ENCODE peak calls at places on chromosomes 16 and 17, in nine cellular contexts. A, X, F, D, E, W, I, U and P are unnamed samples.

GRCh38 chr17:45908460-45908859 is 14.1 kb downstream of the MAPT start:
- DNase-seq in F (no peak), A (no peak), D (no peak), X (no peak), W (no peak), I (no peak), U (no peak), E (no peak), P (no peak)

GRCh38 chr17:76678330-76678729 is 32.4 kb downstream of the MXRA7 start:
- DNase-seq in U (no peak), A (no peak), E (no peak), D (no peak), F (no peak), X (no peak), I (no peak), W (no peak), P (no peak)

GRCh38 chr17:66713533-66714042 is 121.3 kb upstream of the CACNG5 start:
- DNase-seq in I (no peak), F (no peak), X (no peak), D (no peak), U (no peak), W (no peak), A (no peak), E (no peak), P (no peak)

GRCh38 chr17:5422505-5422904 is 2.5 kb downstream of the RPAIN start:
- DNase-seq in U (no peak), E (peak; percentile 28), I (no peak), X (no peak), A (no peak), F (peak; percentile 50), D (no peak), W (peak; percentile 45), P (peak; percentile 49)

GRCh38 chr17:46190763-46191162 is 2.5 kb downstream of the KANSL1 start:
- DNase-seq in I (no peak), D (no peak), X (no peak), A (no peak), F (no peak), E (no peak), U (no peak), W (no peak), P (peak; percentile 52)

GRCh38 chr16:88938933-88939813 is 37.8 kb downstream of the CBFA2T3 start:
- DNase-seq in U (peak; percentile 26), I (no peak), W (no peak), F (no peak), A (no peak), D (no peak), X (no peak), E (no peak), P (no peak)

GRCh38 chr17:81741049-81741593 is 29.0 kb downstream of the SLC25A10 start:
- DNase-seq in I (no peak), U (no peak), E (no peak), D (no peak), F (no peak), W (no peak), A (no peak), X (no peak), P (no peak)

GRCh38 chr16:10579965-10580918 is at the start of gene EMP2:
- DNase-seq in E (peak; percentile 63), U (peak; percentile 82), D (peak; percentile 60), X (peak; percentile 81), W (no peak), I (peak; percentile 81), A (peak; percentile 93), F (peak; percentile 90), P (peak; percentile 60)

GRCh38 chr16:50789757-50790156 is 47.9 kb downstream of the CYLD start:
- DNase-seq in W (no peak), E (no peak), X (no peak), U (no peak), D (no peak), F (no peak), A (no peak), I (no peak), P (no peak)

GRCh38 chr16:59543641-59544040 is 809.5 kb upstream of the GOT2 start:
- DNase-seq in U (no peak), D (no peak), E (no peak), A (no peak), X (no peak), F (no peak), W (peak; percentile 21), I (no peak), P (no peak)

GRCh38 chr17:28763137-28763799 is 19.5 kb downstream of the TRAF4 start:
- DNase-seq in U (no peak), W (no peak), F (no peak), A (no peak), E (no peak), X (no peak), D (no peak), I (no peak), P (no peak)

DNA sequence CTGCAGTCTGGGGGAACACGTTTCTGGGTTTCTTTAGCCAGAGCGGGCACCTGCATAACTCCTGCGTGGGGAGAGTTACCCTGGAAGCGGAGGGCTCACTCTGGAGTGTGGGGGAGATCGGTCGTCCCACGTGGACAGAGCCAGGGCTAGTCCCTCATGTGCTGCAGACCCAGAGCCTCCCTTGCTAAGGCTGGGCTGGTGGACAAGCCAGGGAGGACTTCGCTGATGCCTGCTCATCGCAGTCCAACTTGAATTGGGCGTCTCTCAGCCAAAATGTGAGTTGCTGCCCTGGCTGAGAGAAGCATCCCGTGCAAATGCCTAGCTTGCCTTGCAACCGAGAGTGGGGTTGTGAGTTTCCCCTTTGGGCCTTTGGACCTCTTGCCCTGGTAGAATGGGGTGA is 986 bp downstream of the CRISPLD2 start:
- DNase-seq in X (no peak), E (peak; percentile 27), W (no peak), I (no peak), D (no peak), A (no peak), F (no peak), U (no peak), P (no peak)
- H3K4me3 ChIP-seq in X (no peak overlapping the region), E (peak overlapping the region; percentile 96), W (no peak overlapping the region), I (peak overlapping the region; percentile 51), D (peak overlapping the region; percentile 57), A (no peak overlapping the region), F (no peak overlapping the region), U (peak overlapping the region; percentile 65), P (peak overlapping the region; percentile 72)

GRCh38 chr17:38752930-38753506 is 477 bp downstream of the PSMB3 start:
- DNase-seq in A (no peak), D (no peak), F (no peak), U (no peak), E (peak; percentile 13), I (no peak), W (no peak), X (no peak), P (no peak)
- TF ChIP-seq CTCF in A (no peak), D (no peak), F (no peak), U (no peak), E (no peak), I (no peak), W (no peak), X (no peak), P (no peak)

GRCh38 chr17:41530062-41531048 is 2.2 kb upstream of the KRT19 start:
- DNase-seq in I (no peak), U (no peak), F (peak; percentile 89), W (peak; percentile 77), D (no peak), E (peak; percentile 96), A (no peak), X (no peak), P (peak; percentile 97)

GRCh38 chr17:41529491-41529915 is 1.4 kb upstream of the KRT19 start:
- DNase-seq in A (no peak), D (no peak), I (no peak), X (no peak), U (no peak), F (no peak), E (no peak), W (no peak), P (no peak)

GRCh38 chr17:41531993-41532392 is 3.9 kb upstream of the KRT19 start:
- DNase-seq in E (no peak), I (no peak), W (no peak), U (no peak), D (no peak), F (no peak), A (no peak), X (no peak), P (no peak)

GRCh38 chr17:41527076-41528023 is 758 bp downstream of the KRT19 start:
- DNase-seq in W (no peak), I (peak; percentile 70), D (no peak), A (peak; percentile 64), F (no peak), E (peak; percentile 56), X (peak; percentile 44), U (no peak), P (no peak)

GRCh38 chr17:41528959-41529353 is 848 bp upstream of the KRT19 start:
- DNase-seq in U (no peak), W (no peak), F (no peak), A (peak; percentile 68), D (no peak), I (no peak), E (no peak), X (no peak), P (no peak)
- H3K4me3 ChIP-seq in U (no peak overlapping the region), W (no peak overlapping the region), F (no peak overlapping the region), A (no peak overlapping the region), D (peak overlapping the region; percentile 57), I (no peak overlapping the region), E (no peak overlapping the region), X (no peak overlapping the region), P (no peak overlapping the region)

GRCh38 chr16:85058909-85059308 is 31.3 kb downstream of the KIAA0513 start:
- DNase-seq in D (no peak), U (no peak), W (no peak), F (no peak), X (no peak), E (no peak), A (no peak), I (no peak), P (no peak)

GRCh38 chr16:85056211-85056748 is 28.7 kb downstream of the KIAA0513 start:
- DNase-seq in F (no peak), A (peak; percentile 47), W (no peak), E (peak; percentile 42), U (no peak), X (no peak), D (no peak), I (no peak), P (peak; percentile 43)

GRCh38 chr16:85055503-85056210 is 28.1 kb downstream of the KIAA0513 start:
- DNase-seq in W (peak; percentile 5), D (peak; percentile 66), X (peak; percentile 40), A (no peak), I (peak; percentile 59), F (no peak), E (peak; percentile 87), U (no peak), P (peak; percentile 78)

GRCh38 chr16:85057948-85058347 is 30.4 kb downstream of the KIAA0513 start:
- DNase-seq in U (no peak), A (no peak), I (no peak), D (no peak), F (no peak), X (no peak), E (no peak), W (no peak), P (no peak)

DNA sequence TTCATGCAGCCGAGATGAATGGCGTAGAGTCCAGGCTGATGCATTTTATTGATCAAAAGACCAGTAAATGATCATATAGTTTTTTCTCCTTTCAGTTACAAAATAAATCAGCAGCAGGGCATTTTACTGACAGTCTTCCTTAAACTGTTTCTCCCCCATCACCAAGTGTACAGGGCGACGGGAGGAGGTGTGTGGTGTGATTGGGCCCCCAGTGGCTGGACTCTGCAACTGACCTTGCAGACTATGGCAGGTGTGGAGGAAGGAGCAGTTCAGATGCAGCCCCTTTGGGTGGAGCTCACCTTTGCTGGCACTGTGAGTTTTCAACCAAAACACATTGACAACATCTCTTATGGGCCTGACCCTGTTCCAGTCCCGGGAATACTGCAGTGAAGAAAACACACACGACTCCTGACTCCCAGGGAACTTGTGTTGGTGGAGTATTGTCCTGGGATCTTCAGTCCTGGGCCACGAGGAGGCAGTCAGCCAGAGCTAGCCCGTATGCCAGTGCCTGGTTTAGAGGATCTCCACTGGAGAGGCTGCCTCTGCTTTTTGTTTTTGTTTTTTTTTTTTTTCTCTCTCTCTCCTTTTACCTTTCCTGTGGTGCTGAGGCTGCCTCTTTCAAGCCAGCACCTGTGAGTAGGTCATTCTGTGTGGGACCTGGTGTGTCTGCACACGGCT is 29.8 kb downstream of the KIAA0513 start:
- DNase-seq in I (no peak), E (no peak), A (no peak), D (no peak), W (no peak), X (peak; percentile 55), U (no peak), F (peak; percentile 72), P (no peak)
- TF ChIP-seq CTCF in I (no peak), E (peak; percentile 25), A (peak; percentile 40), D (no peak), W (peak; percentile 5), X (peak; percentile 41), U (no peak), F (no peak), P (peak; percentile 22)